ENCODE peak calls at places on chromosomes 12 and 14, in five cellular contexts. Z, L, X, M and U are unnamed samples.
A peak's percentile ranks its signal among the peaks of the same experiment; 100 is the strongest.

GRCh38 chr14:100147181-100147631 is 12.2 kb downstream of the DEGS2 start:
- DNase-seq in X (no peak), M (no peak), Z (peak; percentile 74), L (peak; percentile 55), U (no peak)

GRCh38 chr14:24911324-24912095 is 138.4 kb downstream of the STXBP6 start:
- DNase-seq in X (no peak), M (no peak), Z (no peak), L (no peak), U (no peak)

GRCh38 chr12:93812616-93813015 is 135.4 kb downstream of the CRADD start:
- DNase-seq in Z (no peak), M (no peak), X (no peak), L (no peak), U (no peak)

GRCh38 chr12:106345739-106346138 is 11.8 kb upstream of the POLR3B start:
- DNase-seq in Z (no peak), L (peak; percentile 68), X (peak; percentile 72), M (peak; percentile 69), U (no peak)

GRCh38 chr12:3035815-3036702 is 41.1 kb upstream of the TSPAN9 start:
- DNase-seq in L (no peak), X (peak; percentile 78), M (no peak), Z (no peak), U (no peak)

GRCh38 chr14:38158468-38158867 is 49.2 kb upstream of the SSTR1 start:
- DNase-seq in M (no peak), L (no peak), X (no peak), Z (no peak), U (no peak)

GRCh38 chr12:72790273-72790672 is 518.1 kb downstream of the TRHDE start:
- DNase-seq in L (no peak), X (no peak), Z (no peak), M (no peak), U (no peak)

GRCh38 chr14:91728616-91729183 is 3.2 kb downstream of the CATSPERB start:
- DNase-seq in Z (no peak), L (no peak), X (no peak), M (no peak), U (no peak)

GRCh38 chr14:30242742-30243141 is 315.1 kb upstream of the PRKD1 start:
- DNase-seq in Z (no peak), L (no peak), X (no peak), M (no peak), U (no peak)